ENCODE peak calls at places on chromosome 7, in five cellular contexts. One of them, this sample, is unnamed.

GRCh38 chr7:123629281-123629680 is 26.4 kb upstream of the LMOD2 start:
- DNase-seq in aorta: no peak
- DNase-seq in uterus: no peak
- DNase-seq in heart right ventricle: no peak
- DNase-seq in tibial artery: no peak
- DNase-seq in this sample: no peak

GRCh38 chr7:155558961-155559360 is 12.6 kb upstream of the CNPY1 start:
- DNase-seq in aorta: peak; percentile 10
- DNase-seq in tibial artery: no peak
- DNase-seq in uterus: no peak
- DNase-seq in heart right ventricle: no peak
- DNase-seq in this sample: no peak

GRCh38 chr7:109552017-109552416 is 982.3 kb downstream of the DNAJB9 start:
- DNase-seq in aorta: no peak
- DNase-seq in tibial artery: no peak
- DNase-seq in uterus: no peak
- DNase-seq in heart right ventricle: no peak
- DNase-seq in this sample: no peak

GRCh38 chr7:83861-84632 is 108.3 kb upstream of the FAM20C start:
- DNase-seq in tibial artery: no peak
- DNase-seq in uterus: no peak
- DNase-seq in heart right ventricle: no peak
- DNase-seq in aorta: no peak
- DNase-seq in this sample: no peak

GRCh38 chr7:24129597-24129996 is 154.4 kb upstream of the NPY start:
- DNase-seq in uterus: no peak
- DNase-seq in heart right ventricle: no peak
- DNase-seq in tibial artery: no peak
- DNase-seq in aorta: no peak
- DNase-seq in this sample: no peak

GRCh38 chr7:126411032-126411820 is 841.5 kb downstream of the GRM8 start:
- DNase-seq in uterus: no peak
- DNase-seq in tibial artery: no peak
- DNase-seq in aorta: no peak
- DNase-seq in heart right ventricle: no peak
- DNase-seq in this sample: no peak

GRCh38 chr7:50304158-50304910 is at the start of gene IKZF1:
- DNase-seq in heart right ventricle: peak; percentile 61
- DNase-seq in aorta: peak; percentile 90
- DNase-seq in uterus: peak; percentile 20
- DNase-seq in tibial artery: peak; percentile 69
- DNase-seq in this sample: peak; percentile 45

GRCh38 chr7:42314696-42315095 is 77.7 kb upstream of the GLI3 start:
- DNase-seq in heart right ventricle: no peak
- DNase-seq in uterus: no peak
- DNase-seq in aorta: no peak
- DNase-seq in tibial artery: no peak
- DNase-seq in this sample: no peak

GRCh38 chr7:99380823-99381663 is 6.5 kb downstream of the ARPC1B start:
- DNase-seq in uterus: no peak
- DNase-seq in heart right ventricle: no peak
- DNase-seq in aorta: peak; percentile 75
- DNase-seq in tibial artery: peak; percentile 36
- DNase-seq in this sample: no peak

GRCh38 chr7:25084826-25085225 is 40.2 kb downstream of the CYCS start:
- DNase-seq in heart right ventricle: no peak
- DNase-seq in uterus: no peak
- DNase-seq in aorta: no peak
- DNase-seq in tibial artery: no peak
- DNase-seq in this sample: no peak

GRCh38 chr7:156061689-156062255 is 249.5 kb upstream of the SHH start:
- DNase-seq in heart right ventricle: no peak
- DNase-seq in tibial artery: no peak
- DNase-seq in uterus: no peak
- DNase-seq in aorta: no peak
- DNase-seq in this sample: no peak

GRCh38 chr7:91041901-91042457 is 222.3 kb upstream of the FZD1 start:
- DNase-seq in uterus: no peak
- DNase-seq in aorta: no peak
- DNase-seq in tibial artery: no peak
- DNase-seq in heart right ventricle: no peak
- DNase-seq in this sample: no peak

GRCh38 chr7:127865466-127865865 is 165.8 kb downstream of the LRRC4 start:
- DNase-seq in aorta: no peak
- DNase-seq in heart right ventricle: no peak
- DNase-seq in tibial artery: no peak
- DNase-seq in uterus: no peak
- DNase-seq in this sample: peak; percentile 80

GRCh38 chr7:115910541-115911164 is 119.9 kb downstream of the TFEC start:
- DNase-seq in uterus: no peak
- DNase-seq in heart right ventricle: no peak
- DNase-seq in tibial artery: no peak
- DNase-seq in aorta: no peak
- DNase-seq in this sample: peak; percentile 53

GRCh38 chr7:64744680-64745079 is 49.5 kb upstream of the ZNF138 start:
- DNase-seq in tibial artery: no peak
- DNase-seq in aorta: no peak
- DNase-seq in heart right ventricle: no peak
- DNase-seq in uterus: no peak
- DNase-seq in this sample: no peak

GRCh38 chr7:83677180-83677866 is 28.4 kb upstream of the SEMA3E start:
- DNase-seq in uterus: no peak
- DNase-seq in aorta: peak; percentile 56
- DNase-seq in heart right ventricle: no peak
- DNase-seq in tibial artery: no peak
- DNase-seq in this sample: peak; percentile 83

GRCh38 chr7:659996-660395 is 66.5 kb upstream of the DNAAF5 start:
- DNase-seq in uterus: no peak
- DNase-seq in heart right ventricle: no peak
- DNase-seq in aorta: no peak
- DNase-seq in tibial artery: no peak
- DNase-seq in this sample: no peak

GRCh38 chr7:142867398-142868187 is 12.7 kb downstream of the EPHB6 start:
- DNase-seq in tibial artery: no peak
- DNase-seq in heart right ventricle: no peak
- DNase-seq in aorta: no peak
- DNase-seq in uterus: no peak
- DNase-seq in this sample: no peak

GRCh38 chr7:27814054-27814453 is 74.1 kb downstream of the TAX1BP1 start:
- DNase-seq in tibial artery: no peak
- DNase-seq in aorta: no peak
- DNase-seq in uterus: no peak
- DNase-seq in heart right ventricle: no peak
- DNase-seq in this sample: no peak

GRCh38 chr7:94423865-94424264 is 29.2 kb downstream of the COL1A2 start:
- DNase-seq in tibial artery: no peak
- DNase-seq in heart right ventricle: no peak
- DNase-seq in uterus: no peak
- DNase-seq in aorta: no peak
- DNase-seq in this sample: no peak

GRCh38 chr7:24731313-24731712 is 26.0 kb downstream of the GSDME start:
- DNase-seq in uterus: no peak
- DNase-seq in tibial artery: no peak
- DNase-seq in heart right ventricle: no peak
- DNase-seq in aorta: no peak
- DNase-seq in this sample: no peak

GRCh38 chr7:134532155-134533089 is 5.1 kb downstream of the AKR1B10 start:
- DNase-seq in uterus: no peak
- DNase-seq in heart right ventricle: no peak
- DNase-seq in tibial artery: no peak
- DNase-seq in aorta: no peak
- DNase-seq in this sample: no peak

GRCh38 chr7:157819517-157819807 is 482.7 kb downstream of the DNAJB6 start:
- DNase-seq in uterus: no peak
- DNase-seq in heart right ventricle: no peak
- DNase-seq in aorta: peak; percentile 17
- DNase-seq in tibial artery: no peak
- DNase-seq in this sample: no peak

GRCh38 chr7:71408276-71408675 is 276.3 kb downstream of the GALNT17 start:
- DNase-seq in heart right ventricle: peak; percentile 66
- DNase-seq in tibial artery: no peak
- DNase-seq in uterus: no peak
- DNase-seq in aorta: no peak
- DNase-seq in this sample: peak; percentile 24

GRCh38 chr7:24517166-24517565 is 56.1 kb upstream of the PALS2 start:
- DNase-seq in aorta: no peak
- DNase-seq in tibial artery: no peak
- DNase-seq in heart right ventricle: no peak
- DNase-seq in uterus: no peak
- DNase-seq in this sample: no peak

GRCh38 chr7:137874390-137874789 is 27.6 kb upstream of the DGKI start:
- DNase-seq in aorta: no peak
- DNase-seq in tibial artery: no peak
- DNase-seq in heart right ventricle: no peak
- DNase-seq in uterus: no peak
- DNase-seq in this sample: peak; percentile 91

GRCh38 chr7:49522111-49522510 is 251.3 kb upstream of the VWC2 start:
- DNase-seq in aorta: no peak
- DNase-seq in tibial artery: no peak
- DNase-seq in heart right ventricle: no peak
- DNase-seq in uterus: no peak
- DNase-seq in this sample: no peak

GRCh38 chr7:105439174-105439893 is 50.6 kb upstream of the SRPK2 start:
- DNase-seq in tibial artery: no peak
- DNase-seq in aorta: no peak
- DNase-seq in heart right ventricle: no peak
- DNase-seq in uterus: no peak
- DNase-seq in this sample: peak; percentile 72

GRCh38 chr7:2628137-2628482 is 3.7 kb upstream of the TTYH3 start:
- DNase-seq in tibial artery: no peak
- DNase-seq in heart right ventricle: no peak
- DNase-seq in aorta: no peak
- DNase-seq in uterus: no peak
- DNase-seq in this sample: no peak

GRCh38 chr7:2629740-2630681 is 1.8 kb upstream of the TTYH3 start:
- DNase-seq in tibial artery: no peak
- DNase-seq in uterus: no peak
- DNase-seq in aorta: peak; percentile 54
- DNase-seq in heart right ventricle: no peak
- DNase-seq in this sample: no peak

GRCh38 chr7:2628891-2629290 is 2.9 kb upstream of the TTYH3 start:
- DNase-seq in heart right ventricle: no peak
- DNase-seq in uterus: no peak
- DNase-seq in tibial artery: no peak
- DNase-seq in aorta: no peak
- DNase-seq in this sample: no peak

GRCh38 chr7:2626498-2627117 is 5.2 kb upstream of the TTYH3 start:
- DNase-seq in heart right ventricle: no peak
- DNase-seq in uterus: peak; percentile 81
- DNase-seq in aorta: no peak
- DNase-seq in tibial artery: no peak
- DNase-seq in this sample: no peak

GRCh38 chr7:2627258-2628136 is 4.3 kb upstream of the TTYH3 start:
- DNase-seq in heart right ventricle: no peak
- DNase-seq in tibial artery: no peak
- DNase-seq in aorta: no peak
- DNase-seq in uterus: no peak
- DNase-seq in this sample: no peak
- H3K4me1 ChIP-seq in heart right ventricle: peaks cover 9% of the 10 kb centered on the region
- H3K4me1 ChIP-seq in tibial artery: peaks cover 15% of the 10 kb centered on the region
- H3K4me1 ChIP-seq in aorta: no peaks in the 10 kb centered on the region
- H3K4me1 ChIP-seq in uterus: peaks cover 3% of the 10 kb centered on the region
- H3K4me1 ChIP-seq in this sample: peaks cover 7% of the 10 kb centered on the region

DNA sequence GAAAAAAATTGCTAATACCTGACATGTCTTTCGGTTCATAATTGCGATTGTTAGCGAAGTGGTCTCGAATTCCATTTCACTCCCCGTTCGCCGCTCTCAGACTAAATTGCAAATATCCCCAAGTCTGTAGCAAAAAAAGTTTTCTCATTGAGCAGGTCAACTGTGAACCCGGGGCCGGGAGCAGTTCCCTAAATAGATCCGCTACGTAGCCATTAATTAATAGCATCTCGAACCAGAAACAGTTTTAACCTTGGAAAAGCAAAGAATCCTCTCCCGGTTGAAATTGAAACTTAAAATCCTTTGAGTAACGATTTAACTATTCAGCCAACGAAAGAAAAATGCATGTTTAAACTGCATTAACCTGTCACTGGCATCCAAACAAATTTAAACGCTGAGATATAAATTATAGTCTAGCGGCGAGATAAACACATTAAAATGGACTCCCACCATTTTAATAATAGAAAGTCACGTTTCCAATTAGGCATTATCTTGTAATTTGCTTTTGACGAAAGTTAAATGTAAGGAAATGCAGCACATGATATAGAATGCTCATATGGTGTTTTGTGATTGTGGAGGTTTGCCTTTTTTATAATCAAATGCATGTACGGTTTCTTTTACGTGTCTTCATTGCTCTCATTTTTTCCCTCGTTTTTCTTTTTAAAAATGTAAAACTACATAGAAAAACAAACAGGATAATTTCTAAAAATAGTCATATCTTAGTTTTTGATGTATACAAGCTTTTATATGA is 692 bp upstream of the KLF14 start:
- DNase-seq in aorta: no peak
- DNase-seq in tibial artery: no peak
- DNase-seq in heart right ventricle: no peak
- DNase-seq in uterus: no peak
- DNase-seq in this sample: peak; percentile 14
- H3K9me3 ChIP-seq in aorta: peaks cover 26% of the 10 kb centered on the region
- H3K9me3 ChIP-seq in tibial artery: peaks cover 13% of the 10 kb centered on the region
- H3K9me3 ChIP-seq in heart right ventricle: peaks cover 16% of the 10 kb centered on the region
- H3K9me3 ChIP-seq in uterus: no peaks in the 10 kb centered on the region
- H3K9me3 ChIP-seq in this sample: peaks cover 11% of the 10 kb centered on the region

DNA sequence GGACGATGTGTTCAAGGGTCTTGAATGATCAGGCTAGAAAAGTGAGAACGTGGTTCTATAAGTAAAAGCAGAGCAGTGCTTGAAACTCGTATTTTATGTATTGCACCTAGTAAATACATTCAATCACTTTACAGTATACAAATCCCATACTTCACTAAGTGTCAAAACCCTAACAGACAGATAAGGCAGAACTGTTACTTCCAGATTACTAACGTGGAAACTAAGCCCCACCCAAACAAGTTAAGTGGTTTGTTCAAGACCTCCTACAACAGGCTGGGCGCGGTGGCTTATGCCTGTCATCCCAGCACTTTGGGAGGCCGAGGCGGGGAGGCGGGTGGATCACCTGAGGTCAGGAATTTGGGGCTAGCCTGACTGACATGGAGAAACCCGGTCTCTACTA is 9.2 kb upstream of the MYO1G start:
- DNase-seq in uterus: no peak
- DNase-seq in tibial artery: no peak
- DNase-seq in heart right ventricle: no peak
- DNase-seq in aorta: no peak
- DNase-seq in this sample: no peak
- H3K4me3 ChIP-seq in uterus: no peak overlapping the region
- H3K4me3 ChIP-seq in tibial artery: no peak overlapping the region
- H3K4me3 ChIP-seq in heart right ventricle: no peak overlapping the region
- H3K4me3 ChIP-seq in aorta: no peak overlapping the region
- H3K4me3 ChIP-seq in this sample: no peak overlapping the region

DNA sequence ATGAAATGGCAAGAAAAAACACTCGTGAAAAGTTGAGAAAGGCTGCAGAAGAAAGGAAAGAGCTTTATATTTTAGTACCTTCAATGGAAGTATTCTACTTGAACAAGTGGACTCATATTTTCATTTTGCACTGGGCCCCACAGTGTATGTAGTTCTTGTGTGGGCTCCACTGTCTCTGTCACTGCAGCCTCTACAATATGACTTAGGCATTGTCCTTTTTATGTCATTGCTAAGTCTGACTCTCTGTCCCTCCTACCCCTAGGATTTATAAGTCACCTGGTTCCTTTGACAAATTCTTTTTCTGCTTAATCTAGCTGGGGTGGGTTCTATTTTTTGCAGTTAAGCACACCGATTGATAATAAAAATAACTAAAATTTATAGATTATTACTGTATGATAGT is 27.7 kb upstream of the SOSTDC1 start:
- DNase-seq in aorta: no peak
- DNase-seq in tibial artery: no peak
- DNase-seq in heart right ventricle: no peak
- DNase-seq in uterus: no peak
- DNase-seq in this sample: no peak
- H3K4me1 ChIP-seq in aorta: no peaks in the 10 kb centered on the region
- H3K4me1 ChIP-seq in tibial artery: no peaks in the 10 kb centered on the region
- H3K4me1 ChIP-seq in heart right ventricle: no peaks in the 10 kb centered on the region
- H3K4me1 ChIP-seq in uterus: no peaks in the 10 kb centered on the region
- H3K4me1 ChIP-seq in this sample: no peaks in the 10 kb centered on the region